ENCODE peak calls at places on chromosomes 7 and 10, in eight cellular contexts. One of them, this sample, is unnamed.

GRCh38 chr7:20828947-20829346 is 42.3 kb upstream of the SP8 start:
- DNase-seq in stomach: no peak
- DNase-seq in endothelial cell of umbilical vein: no peak
- DNase-seq in sigmoid colon: no peak
- DNase-seq in prostate gland: no peak
- DNase-seq in K562: no peak
- DNase-seq in HCT116: no peak
- DNase-seq in HepG2: no peak
- DNase-seq in this sample: no peak

GRCh38 chr10:30231709-30232108 is 117.4 kb downstream of the MTPAP start:
- DNase-seq in prostate gland: no peak
- DNase-seq in sigmoid colon: no peak
- DNase-seq in HepG2: no peak
- DNase-seq in K562: no peak
- DNase-seq in endothelial cell of umbilical vein: no peak
- DNase-seq in HCT116: no peak
- DNase-seq in stomach: no peak
- DNase-seq in this sample: no peak

GRCh38 chr7:77351539-77352004 is 64.6 kb downstream of the GSAP start:
- DNase-seq in K562: no peak
- DNase-seq in stomach: peak; percentile 30
- DNase-seq in HCT116: no peak
- DNase-seq in HepG2: no peak
- DNase-seq in prostate gland: no peak
- DNase-seq in endothelial cell of umbilical vein: peak; percentile 30
- DNase-seq in sigmoid colon: no peak
- DNase-seq in this sample: no peak

GRCh38 chr10:127127822-127128221 is 68.6 kb downstream of the INSYN2A start:
- DNase-seq in prostate gland: no peak
- DNase-seq in K562: no peak
- DNase-seq in endothelial cell of umbilical vein: no peak
- DNase-seq in HCT116: no peak
- DNase-seq in sigmoid colon: no peak
- DNase-seq in stomach: no peak
- DNase-seq in HepG2: no peak
- DNase-seq in this sample: no peak

GRCh38 chr10:131645756-131646155 is 255.1 kb upstream of the PPP2R2D start:
- DNase-seq in stomach: no peak
- DNase-seq in endothelial cell of umbilical vein: no peak
- DNase-seq in HCT116: no peak
- DNase-seq in sigmoid colon: no peak
- DNase-seq in prostate gland: no peak
- DNase-seq in K562: no peak
- DNase-seq in HepG2: no peak
- DNase-seq in this sample: peak; percentile 74

GRCh38 chr10:129057856-129058663 is 409.0 kb upstream of the MGMT start:
- DNase-seq in K562: no peak
- DNase-seq in sigmoid colon: no peak
- DNase-seq in HepG2: no peak
- DNase-seq in stomach: no peak
- DNase-seq in prostate gland: no peak
- DNase-seq in HCT116: no peak
- DNase-seq in endothelial cell of umbilical vein: no peak
- DNase-seq in this sample: peak; percentile 79

GRCh38 chr10:49606981-49607535 is 3.1 kb upstream of the SLC18A3 start:
- DNase-seq in HCT116: no peak
- DNase-seq in sigmoid colon: no peak
- DNase-seq in HepG2: peak; percentile 33
- DNase-seq in K562: peak; percentile 88
- DNase-seq in endothelial cell of umbilical vein: peak; percentile 60
- DNase-seq in stomach: peak; percentile 39
- DNase-seq in prostate gland: no peak
- DNase-seq in this sample: no peak

GRCh38 chr7:43792471-43792870 is 34.0 kb downstream of the BLVRA start:
- DNase-seq in K562: no peak
- DNase-seq in endothelial cell of umbilical vein: no peak
- DNase-seq in sigmoid colon: no peak
- DNase-seq in prostate gland: no peak
- DNase-seq in HCT116: no peak
- DNase-seq in stomach: no peak
- DNase-seq in HepG2: no peak
- DNase-seq in this sample: no peak

GRCh38 chr7:110418651-110419270 is 672.2 kb upstream of the LRRN3 start:
- DNase-seq in sigmoid colon: no peak
- DNase-seq in endothelial cell of umbilical vein: no peak
- DNase-seq in HepG2: no peak
- DNase-seq in prostate gland: no peak
- DNase-seq in stomach: no peak
- DNase-seq in HCT116: no peak
- DNase-seq in K562: no peak
- DNase-seq in this sample: no peak

GRCh38 chr10:60662917-60663614 is 115.2 kb upstream of the CDK1 start:
- DNase-seq in prostate gland: no peak
- DNase-seq in stomach: no peak
- DNase-seq in HCT116: peak; percentile 7
- DNase-seq in sigmoid colon: no peak
- DNase-seq in endothelial cell of umbilical vein: no peak
- DNase-seq in HepG2: no peak
- DNase-seq in K562: peak; percentile 58
- DNase-seq in this sample: no peak

GRCh38 chr10:116763440-116763839 is 21.1 kb upstream of the HSPA12A start:
- DNase-seq in endothelial cell of umbilical vein: no peak
- DNase-seq in prostate gland: no peak
- DNase-seq in K562: no peak
- DNase-seq in stomach: no peak
- DNase-seq in sigmoid colon: peak; percentile 53
- DNase-seq in HepG2: peak; percentile 38
- DNase-seq in HCT116: no peak
- DNase-seq in this sample: no peak

GRCh38 chr7:120272896-120273475 is at the start of gene KCND2:
- DNase-seq in stomach: no peak
- DNase-seq in endothelial cell of umbilical vein: no peak
- DNase-seq in prostate gland: no peak
- DNase-seq in HepG2: no peak
- DNase-seq in K562: no peak
- DNase-seq in HCT116: no peak
- DNase-seq in sigmoid colon: no peak
- DNase-seq in this sample: no peak

GRCh38 chr7:12360948-12361347 is 42.7 kb downstream of the VWDE start:
- DNase-seq in sigmoid colon: no peak
- DNase-seq in stomach: no peak
- DNase-seq in K562: no peak
- DNase-seq in prostate gland: no peak
- DNase-seq in HepG2: no peak
- DNase-seq in endothelial cell of umbilical vein: no peak
- DNase-seq in HCT116: no peak
- DNase-seq in this sample: no peak

GRCh38 chr7:18570890-18571478 is 75.4 kb downstream of the HDAC9 start:
- DNase-seq in stomach: no peak
- DNase-seq in prostate gland: peak; percentile 32
- DNase-seq in HCT116: peak; percentile 31
- DNase-seq in sigmoid colon: no peak
- DNase-seq in HepG2: peak; percentile 13
- DNase-seq in endothelial cell of umbilical vein: peak; percentile 72
- DNase-seq in K562: no peak
- DNase-seq in this sample: no peak

GRCh38 chr7:24580283-24580946 is 7.2 kb downstream of the PALS2 start:
- DNase-seq in prostate gland: peak; percentile 17
- DNase-seq in HepG2: peak; percentile 43
- DNase-seq in K562: no peak
- DNase-seq in endothelial cell of umbilical vein: peak; percentile 46
- DNase-seq in stomach: no peak
- DNase-seq in HCT116: no peak
- DNase-seq in sigmoid colon: no peak
- DNase-seq in this sample: no peak

DNA sequence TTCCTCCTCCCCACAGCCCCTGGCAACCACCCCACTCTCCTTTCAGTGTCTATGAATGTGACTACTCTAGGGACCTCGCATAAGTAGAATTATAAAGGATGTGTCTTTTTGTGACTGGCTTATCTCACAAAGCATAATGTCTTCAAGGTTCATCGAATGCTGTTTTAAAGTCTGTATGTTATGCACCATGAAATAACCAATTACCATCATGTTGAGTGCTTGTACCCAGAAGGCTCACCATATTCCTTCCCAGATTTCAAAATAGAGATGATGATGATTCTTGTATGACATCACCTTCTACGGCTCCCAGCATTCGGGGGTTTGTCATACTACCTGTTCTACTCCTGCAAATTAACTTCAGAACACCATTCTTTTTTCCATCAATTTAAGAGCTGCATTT is 11.9 kb downstream of the PKD1L1 start:
- DNase-seq in sigmoid colon: no peak
- DNase-seq in stomach: no peak
- DNase-seq in HCT116: no peak
- DNase-seq in K562: no peak
- DNase-seq in endothelial cell of umbilical vein: no peak
- DNase-seq in HepG2: no peak
- DNase-seq in prostate gland: no peak
- DNase-seq in this sample: no peak
- H3K4me3 ChIP-seq in sigmoid colon: no peak overlapping the region
- H3K4me3 ChIP-seq in stomach: no peak overlapping the region
- H3K4me3 ChIP-seq in HCT116: no peak overlapping the region
- H3K4me3 ChIP-seq in K562: no peak overlapping the region
- H3K4me3 ChIP-seq in endothelial cell of umbilical vein: no peak overlapping the region
- H3K4me3 ChIP-seq in HepG2: no peak overlapping the region
- H3K4me3 ChIP-seq in prostate gland: no peak overlapping the region
- H3K4me3 ChIP-seq in this sample: no peak overlapping the region

GRCh38 chr7:74286131-74286530 is 3.1 kb upstream of the CLIP2 start:
- DNase-seq in sigmoid colon: no peak
- DNase-seq in prostate gland: no peak
- DNase-seq in HCT116: no peak
- DNase-seq in stomach: no peak
- DNase-seq in HepG2: no peak
- DNase-seq in K562: peak; percentile 5
- DNase-seq in endothelial cell of umbilical vein: no peak
- DNase-seq in this sample: no peak

GRCh38 chr7:74287303-74288033 is 1.7 kb upstream of the CLIP2 start:
- DNase-seq in sigmoid colon: no peak
- DNase-seq in stomach: no peak
- DNase-seq in HCT116: no peak
- DNase-seq in HepG2: no peak
- DNase-seq in endothelial cell of umbilical vein: no peak
- DNase-seq in K562: no peak
- DNase-seq in prostate gland: no peak
- DNase-seq in this sample: no peak

GRCh38 chr7:74283858-74284447 is 5.3 kb upstream of the CLIP2 start:
- DNase-seq in HCT116: no peak
- DNase-seq in prostate gland: no peak
- DNase-seq in stomach: no peak
- DNase-seq in endothelial cell of umbilical vein: no peak
- DNase-seq in sigmoid colon: no peak
- DNase-seq in HepG2: no peak
- DNase-seq in K562: peak; percentile 12
- DNase-seq in this sample: no peak

GRCh38 chr7:74282748-74283459 is 6.3 kb upstream of the CLIP2 start:
- DNase-seq in HepG2: peak; percentile 41
- DNase-seq in HCT116: no peak
- DNase-seq in prostate gland: no peak
- DNase-seq in sigmoid colon: no peak
- DNase-seq in K562: no peak
- DNase-seq in stomach: no peak
- DNase-seq in endothelial cell of umbilical vein: no peak
- DNase-seq in this sample: no peak

DNA sequence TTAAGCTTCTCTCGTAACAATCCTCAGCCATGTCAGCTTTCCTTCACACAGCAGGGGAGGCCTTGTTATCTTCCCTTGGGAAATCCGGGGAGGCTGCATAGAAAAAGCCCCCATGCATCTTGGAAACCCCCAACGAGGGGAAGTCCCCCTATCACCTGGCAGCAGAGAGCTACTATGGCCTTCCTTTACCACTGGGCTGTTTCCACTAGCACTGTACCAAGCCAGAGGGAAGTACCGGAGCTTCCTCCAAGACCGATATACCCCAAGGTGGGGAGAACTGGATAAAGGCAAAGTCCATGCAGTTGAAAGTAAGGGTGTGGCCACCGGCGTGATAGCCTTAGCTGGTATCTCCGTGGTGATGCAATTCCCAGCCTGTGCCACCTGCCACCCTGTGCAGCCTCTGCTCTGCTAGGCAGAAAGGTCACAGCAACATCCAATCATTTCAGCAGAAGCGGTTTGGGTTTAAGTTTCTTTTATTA is 4.4 kb upstream of the CLIP2 start:
- DNase-seq in prostate gland: no peak
- DNase-seq in K562: peak; percentile 20
- DNase-seq in HepG2: no peak
- DNase-seq in stomach: peak; percentile 75
- DNase-seq in endothelial cell of umbilical vein: no peak
- DNase-seq in HCT116: no peak
- DNase-seq in sigmoid colon: no peak
- DNase-seq in this sample: no peak
- TF ChIP-seq POLR2A in prostate gland: no peak
- TF ChIP-seq POLR2A in K562: no peak
- TF ChIP-seq POLR2A in HepG2: no peak
- TF ChIP-seq POLR2A in stomach: no peak
- TF ChIP-seq POLR2A in endothelial cell of umbilical vein: no peak
- TF ChIP-seq POLR2A in HCT116: no peak
- TF ChIP-seq POLR2A in sigmoid colon: no peak
- TF ChIP-seq POLR2A in this sample: no peak

GRCh38 chr7:132080967-132081668 is 495.2 kb downstream of the PLXNA4 start:
- DNase-seq in stomach: no peak
- DNase-seq in HepG2: no peak
- DNase-seq in K562: no peak
- DNase-seq in prostate gland: no peak
- DNase-seq in HCT116: no peak
- DNase-seq in sigmoid colon: peak; percentile 80
- DNase-seq in endothelial cell of umbilical vein: no peak
- DNase-seq in this sample: no peak
- TF ChIP-seq POLR2AphosphoS5 in stomach: peak; percentile 28
- TF ChIP-seq POLR2AphosphoS5 in HepG2: no peak
- TF ChIP-seq POLR2AphosphoS5 in K562: no peak
- TF ChIP-seq POLR2AphosphoS5 in prostate gland: no peak
- TF ChIP-seq POLR2AphosphoS5 in HCT116: no peak
- TF ChIP-seq POLR2AphosphoS5 in sigmoid colon: no peak
- TF ChIP-seq POLR2AphosphoS5 in endothelial cell of umbilical vein: no peak
- TF ChIP-seq POLR2AphosphoS5 in this sample: no peak

DNA sequence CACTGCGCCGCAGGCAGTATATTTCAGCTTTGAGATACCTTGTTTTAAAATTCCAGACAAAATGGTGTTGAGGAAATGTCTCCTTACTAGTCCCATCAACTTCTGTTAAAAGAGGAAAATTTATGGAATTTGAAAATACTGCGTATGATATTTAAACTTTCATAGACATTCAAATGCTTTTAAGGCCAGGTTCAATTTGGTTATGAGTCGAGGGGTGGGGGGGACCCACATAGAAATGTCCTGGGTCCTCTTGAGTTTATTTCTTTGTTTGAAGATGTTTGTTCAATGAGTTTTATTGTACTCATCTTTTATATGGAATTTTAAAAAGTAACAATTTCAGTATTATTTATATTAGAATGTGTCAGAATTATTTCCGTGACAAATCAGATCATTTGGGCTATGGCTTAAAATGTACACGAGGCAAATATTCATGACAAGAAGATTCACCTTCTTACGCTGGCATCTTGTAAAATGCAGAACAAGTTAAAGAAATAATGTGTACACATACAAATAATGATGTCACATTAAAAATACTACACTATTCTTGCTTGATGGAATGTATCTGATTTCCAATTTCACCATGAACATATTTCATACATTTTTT is 1.3 kb downstream of the IKZF1 start:
- DNase-seq in K562: no peak
- DNase-seq in stomach: no peak
- DNase-seq in endothelial cell of umbilical vein: no peak
- DNase-seq in prostate gland: no peak
- DNase-seq in sigmoid colon: no peak
- DNase-seq in HCT116: no peak
- DNase-seq in HepG2: no peak
- DNase-seq in this sample: no peak
- H3K4me3 ChIP-seq in K562: peak overlapping the region; percentile 70
- H3K4me3 ChIP-seq in stomach: peak overlapping the region; percentile 58
- H3K4me3 ChIP-seq in endothelial cell of umbilical vein: no peak overlapping the region
- H3K4me3 ChIP-seq in prostate gland: no peak overlapping the region
- H3K4me3 ChIP-seq in sigmoid colon: peak overlapping the region; percentile 9
- H3K4me3 ChIP-seq in HCT116: no peak overlapping the region
- H3K4me3 ChIP-seq in HepG2: no peak overlapping the region
- H3K4me3 ChIP-seq in this sample: peak overlapping the region; percentile 36

This sample was measured in vagina.